ENCODE peak calls at places on chromosomes 2 and 18, in five cellular contexts. One of them, this sample, is unnamed. For H3K36me3, the result is how much of the 10 kb centered on the place peaks cover.

GRCh38 chr2:12261993-12262680 is 454.6 kb upstream of the TRIB2 start:
- DNase-seq in sigmoid colon: no peak
- DNase-seq in HCT116: no peak
- DNase-seq in GM23248: peak
- DNase-seq in mammary epithelial cell: no peak
- DNase-seq in this sample: no peak

GRCh38 chr2:239299218-239299939 is 101.4 kb downstream of the HDAC4 start:
- DNase-seq in sigmoid colon: peak
- DNase-seq in HCT116: no peak
- DNase-seq in GM23248: no peak
- DNase-seq in mammary epithelial cell: no peak
- DNase-seq in this sample: peak

GRCh38 chr18:31572368-31572767 is 19.3 kb upstream of the TTR start:
- DNase-seq in sigmoid colon: no peak
- DNase-seq in HCT116: no peak
- DNase-seq in GM23248: no peak
- DNase-seq in mammary epithelial cell: no peak
- DNase-seq in this sample: peak

GRCh38 chr2:60556441-60556997 is 3.1 kb upstream of the BCL11A start:
- DNase-seq in sigmoid colon: peak
- DNase-seq in HCT116: no peak
- DNase-seq in GM23248: no peak
- DNase-seq in mammary epithelial cell: no peak
- DNase-seq in this sample: no peak

GRCh38 chr2:42810126-42810970 is 18.0 kb upstream of the HAAO start:
- DNase-seq in sigmoid colon: peak
- DNase-seq in HCT116: peak
- DNase-seq in GM23248: peak
- DNase-seq in mammary epithelial cell: peak
- DNase-seq in this sample: peak

GRCh38 chr2:75006041-75006440 is 47.6 kb downstream of the POLE4 start:
- DNase-seq in sigmoid colon: no peak
- DNase-seq in HCT116: no peak
- DNase-seq in GM23248: no peak
- DNase-seq in mammary epithelial cell: no peak
- DNase-seq in this sample: no peak

GRCh38 chr2:38549066-38549465 is 53.7 kb downstream of the HNRNPLL start:
- DNase-seq in sigmoid colon: no peak
- DNase-seq in HCT116: no peak
- DNase-seq in GM23248: no peak
- DNase-seq in mammary epithelial cell: no peak
- DNase-seq in this sample: no peak

GRCh38 chr2:17788773-17789172 is 27.5 kb upstream of the MSGN1 start:
- DNase-seq in sigmoid colon: no peak
- DNase-seq in HCT116: no peak
- DNase-seq in GM23248: no peak
- DNase-seq in mammary epithelial cell: no peak
- DNase-seq in this sample: no peak

GRCh38 chr2:7497223-7497622 is 580.0 kb downstream of the RNF144A start:
- DNase-seq in sigmoid colon: no peak
- DNase-seq in HCT116: no peak
- DNase-seq in GM23248: peak
- DNase-seq in mammary epithelial cell: no peak
- DNase-seq in this sample: no peak

GRCh38 chr2:65075605-65076344 is 19.6 kb downstream of the CEP68 start:
- DNase-seq in sigmoid colon: no peak
- DNase-seq in HCT116: no peak
- DNase-seq in GM23248: peak
- DNase-seq in mammary epithelial cell: no peak
- DNase-seq in this sample: no peak

GRCh38 chr18:38262666-38263065 is 697.1 kb upstream of the CELF4 start:
- DNase-seq in sigmoid colon: no peak
- DNase-seq in HCT116: no peak
- DNase-seq in GM23248: no peak
- DNase-seq in mammary epithelial cell: no peak
- DNase-seq in this sample: no peak

GRCh38 chr2:96841707-96842495 is 1.9 kb downstream of the ANKRD23 start:
- DNase-seq in sigmoid colon: no peak
- DNase-seq in HCT116: no peak
- DNase-seq in GM23248: no peak
- DNase-seq in mammary epithelial cell: no peak
- DNase-seq in this sample: no peak

GRCh38 chr2:20611077-20611843 is 39.6 kb downstream of the HS1BP3 start:
- DNase-seq in sigmoid colon: peak
- DNase-seq in HCT116: no peak
- DNase-seq in GM23248: no peak
- DNase-seq in mammary epithelial cell: no peak
- DNase-seq in this sample: peak

GRCh38 chr2:49480520-49480919 is 326.2 kb upstream of the FSHR start:
- DNase-seq in sigmoid colon: no peak
- DNase-seq in HCT116: no peak
- DNase-seq in GM23248: no peak
- DNase-seq in mammary epithelial cell: no peak
- DNase-seq in this sample: no peak

GRCh38 chr2:104052341-104052740 is 801.6 kb upstream of the POU3F3 start:
- DNase-seq in sigmoid colon: no peak
- DNase-seq in HCT116: no peak
- DNase-seq in GM23248: no peak
- DNase-seq in mammary epithelial cell: no peak
- DNase-seq in this sample: no peak

GRCh38 chr2:80499095-80499494 is 194.5 kb upstream of the LRRTM1 start:
- DNase-seq in sigmoid colon: no peak
- DNase-seq in HCT116: peak
- DNase-seq in GM23248: peak
- DNase-seq in mammary epithelial cell: peak
- DNase-seq in this sample: no peak

GRCh38 chr2:39642054-39642742 is 23.5 kb upstream of the TMEM178A start:
- DNase-seq in sigmoid colon: no peak
- DNase-seq in HCT116: peak
- DNase-seq in GM23248: peak
- DNase-seq in mammary epithelial cell: peak
- DNase-seq in this sample: peak

GRCh38 chr2:44744961-44745360 is 196.5 kb upstream of the SIX3 start:
- DNase-seq in sigmoid colon: no peak
- DNase-seq in HCT116: no peak
- DNase-seq in GM23248: no peak
- DNase-seq in mammary epithelial cell: no peak
- DNase-seq in this sample: no peak

GRCh38 chr2:239930378-239930777 is 94.8 kb downstream of the NDUFA10 start:
- DNase-seq in sigmoid colon: peak
- DNase-seq in HCT116: no peak
- DNase-seq in GM23248: no peak
- DNase-seq in mammary epithelial cell: no peak
- DNase-seq in this sample: no peak

GRCh38 chr18:56139792-56140254 is 498.6 kb downstream of the TXNL1 start:
- DNase-seq in sigmoid colon: no peak
- DNase-seq in HCT116: no peak
- DNase-seq in GM23248: peak
- DNase-seq in mammary epithelial cell: no peak
- DNase-seq in this sample: peak

GRCh38 chr2:137009953-137010352 is 244.6 kb downstream of the THSD7B start:
- DNase-seq in sigmoid colon: no peak
- DNase-seq in HCT116: no peak
- DNase-seq in GM23248: no peak
- DNase-seq in mammary epithelial cell: no peak
- DNase-seq in this sample: no peak

GRCh38 chr2:203062126-203062525 is 47.5 kb downstream of the NBEAL1 start:
- DNase-seq in sigmoid colon: no peak
- DNase-seq in HCT116: no peak
- DNase-seq in GM23248: no peak
- DNase-seq in mammary epithelial cell: no peak
- DNase-seq in this sample: no peak

GRCh38 chr2:27083410-27084296 is 2.9 kb upstream of the KHK start:
- DNase-seq in sigmoid colon: no peak
- DNase-seq in HCT116: no peak
- DNase-seq in GM23248: no peak
- DNase-seq in mammary epithelial cell: peak
- DNase-seq in this sample: peak

GRCh38 chr2:127651381-127651809 is 5.4 kb downstream of the GPR17 start:
- DNase-seq in sigmoid colon: peak
- DNase-seq in HCT116: no peak
- DNase-seq in GM23248: no peak
- DNase-seq in mammary epithelial cell: no peak
- DNase-seq in this sample: no peak

GRCh38 chr2:33791625-33792024 is 192.5 kb upstream of the FAM98A start:
- DNase-seq in sigmoid colon: no peak
- DNase-seq in HCT116: no peak
- DNase-seq in GM23248: peak
- DNase-seq in mammary epithelial cell: peak
- DNase-seq in this sample: no peak

GRCh38 chr18:54900290-54900689 is 59.0 kb downstream of the CCDC68 start:
- DNase-seq in sigmoid colon: no peak
- DNase-seq in HCT116: no peak
- DNase-seq in GM23248: no peak
- DNase-seq in mammary epithelial cell: no peak
- DNase-seq in this sample: no peak

GRCh38 chr2:106745468-106745867 is 140.5 kb downstream of the ST6GAL2 start:
- DNase-seq in sigmoid colon: peak
- DNase-seq in HCT116: no peak
- DNase-seq in GM23248: no peak
- DNase-seq in mammary epithelial cell: no peak
- DNase-seq in this sample: no peak

GRCh38 chr2:127712999-127713398 is 11.7 kb downstream of the SFT2D3 start:
- DNase-seq in sigmoid colon: no peak
- DNase-seq in HCT116: no peak
- DNase-seq in GM23248: no peak
- DNase-seq in mammary epithelial cell: no peak
- DNase-seq in this sample: no peak

GRCh38 chr2:21333694-21334093 is 209.9 kb downstream of the TDRD15 start:
- DNase-seq in sigmoid colon: no peak
- DNase-seq in HCT116: no peak
- DNase-seq in GM23248: no peak
- DNase-seq in mammary epithelial cell: peak
- DNase-seq in this sample: no peak

GRCh38 chr2:190432567-190433231 is 24.5 kb downstream of the MFSD6 start:
- DNase-seq in sigmoid colon: no peak
- DNase-seq in HCT116: no peak
- DNase-seq in GM23248: no peak
- DNase-seq in mammary epithelial cell: no peak
- DNase-seq in this sample: no peak

GRCh38 chr18:50091495-50092249 is 103.3 kb downstream of the MYO5B start:
- DNase-seq in sigmoid colon: no peak
- DNase-seq in HCT116: no peak
- DNase-seq in GM23248: no peak
- DNase-seq in mammary epithelial cell: no peak
- DNase-seq in this sample: no peak

GRCh38 chr2:43067254-43068052 is 159.0 kb downstream of the ZFP36L2 start:
- DNase-seq in sigmoid colon: peak
- DNase-seq in HCT116: no peak
- DNase-seq in GM23248: no peak
- DNase-seq in mammary epithelial cell: no peak
- DNase-seq in this sample: peak

GRCh38 chr2:156465573-156465972 is 29.4 kb downstream of the GPD2 start:
- DNase-seq in sigmoid colon: no peak
- DNase-seq in HCT116: no peak
- DNase-seq in GM23248: no peak
- DNase-seq in mammary epithelial cell: no peak
- DNase-seq in this sample: no peak

GRCh38 chr2:206392118-206392517 is 51.2 kb upstream of the ADAM23 start:
- DNase-seq in sigmoid colon: no peak
- DNase-seq in HCT116: peak
- DNase-seq in GM23248: peak
- DNase-seq in mammary epithelial cell: peak
- DNase-seq in this sample: peak

GRCh38 chr18:26190506-26190905 is 35.7 kb upstream of the TAF4B start:
- DNase-seq in sigmoid colon: no peak
- DNase-seq in HCT116: no peak
- DNase-seq in GM23248: no peak
- DNase-seq in mammary epithelial cell: no peak
- DNase-seq in this sample: no peak

GRCh38 chr2:120551540-120551939 is 184.1 kb upstream of the GLI2 start:
- DNase-seq in sigmoid colon: no peak
- DNase-seq in HCT116: no peak
- DNase-seq in GM23248: no peak
- DNase-seq in mammary epithelial cell: no peak
- DNase-seq in this sample: no peak
- H3K36me3 ChIP-seq in sigmoid colon: under half
- H3K36me3 ChIP-seq in HCT116: under half
- H3K36me3 ChIP-seq in GM23248: under half
- H3K36me3 ChIP-seq in mammary epithelial cell: under half
- H3K36me3 ChIP-seq in this sample: under half

DNA sequence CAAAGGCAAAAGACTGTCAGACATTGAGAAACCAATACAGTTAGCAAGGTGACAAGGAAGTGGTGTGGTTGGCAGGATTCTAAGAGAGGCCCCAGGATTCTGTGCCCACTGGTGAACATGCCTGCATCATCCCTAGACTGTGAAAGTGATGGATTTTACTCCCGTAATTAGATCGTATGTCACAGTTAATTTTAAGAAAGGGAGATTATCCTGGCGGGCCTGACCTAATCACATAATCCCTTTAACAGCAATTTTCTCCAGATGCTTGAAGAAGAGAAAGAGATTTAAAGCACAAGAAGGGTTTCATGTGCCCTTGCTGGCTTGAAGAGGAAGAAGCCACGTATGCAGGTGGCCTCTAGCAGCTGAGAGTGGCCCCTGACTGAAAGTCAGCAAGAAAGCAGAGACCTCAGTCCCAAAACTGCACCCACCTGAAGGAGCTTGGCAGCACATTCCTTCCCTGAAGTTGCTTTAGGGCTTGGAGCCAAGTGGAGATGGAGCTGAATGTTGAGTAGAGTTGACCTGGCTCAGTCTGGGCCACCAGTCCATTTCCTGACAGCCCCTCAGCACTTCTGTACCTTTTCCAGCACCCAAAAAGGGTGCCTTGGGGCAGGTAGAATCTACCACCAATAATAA is 49.1 kb downstream of the GTF3C3 start:
- DNase-seq in sigmoid colon: no peak
- DNase-seq in HCT116: no peak
- DNase-seq in GM23248: no peak
- DNase-seq in mammary epithelial cell: no peak
- DNase-seq in this sample: peak
- H3K27ac ChIP-seq in sigmoid colon: no peak
- H3K27ac ChIP-seq in HCT116: no peak
- H3K27ac ChIP-seq in GM23248: no peak
- H3K27ac ChIP-seq in mammary epithelial cell: no peak
- H3K27ac ChIP-seq in this sample: no peak

GRCh38 chr18:76518073-76518472 is 23.0 kb upstream of the ZNF516 start:
- DNase-seq in sigmoid colon: no peak
- DNase-seq in HCT116: no peak
- DNase-seq in GM23248: no peak
- DNase-seq in mammary epithelial cell: no peak
- DNase-seq in this sample: no peak
- H3K4me3 ChIP-seq in sigmoid colon: peak
- H3K4me3 ChIP-seq in HCT116: no peak
- H3K4me3 ChIP-seq in GM23248: peak
- H3K4me3 ChIP-seq in mammary epithelial cell: no peak
- H3K4me3 ChIP-seq in this sample: no peak

DNA sequence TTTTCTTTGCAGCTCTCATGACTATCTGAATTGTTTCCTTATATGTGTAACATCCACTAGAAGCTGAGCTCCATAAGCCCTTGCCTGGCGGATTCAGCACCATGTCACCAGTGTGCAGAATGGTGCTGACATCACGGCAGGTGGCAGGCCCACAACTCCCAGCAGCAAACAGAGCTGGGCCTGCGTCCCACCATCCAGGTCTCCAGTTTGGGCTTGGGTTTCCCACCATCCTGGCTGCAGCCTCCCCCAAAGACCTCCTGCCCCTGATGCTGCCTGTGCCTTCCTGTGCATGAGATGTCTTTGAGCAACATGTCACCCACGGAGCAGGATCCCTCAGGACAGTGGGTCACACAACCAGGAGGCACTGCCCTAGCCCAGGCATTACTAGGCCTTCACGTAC is 113.1 kb downstream of the TNS1 start:
- DNase-seq in sigmoid colon: no peak
- DNase-seq in HCT116: no peak
- DNase-seq in GM23248: no peak
- DNase-seq in mammary epithelial cell: no peak
- DNase-seq in this sample: peak
- H3K36me3 ChIP-seq in sigmoid colon: half or more
- H3K36me3 ChIP-seq in HCT116: under half
- H3K36me3 ChIP-seq in GM23248: half or more
- H3K36me3 ChIP-seq in mammary epithelial cell: under half
- H3K36me3 ChIP-seq in this sample: half or more